ENCODE peak calls at places on chromosomes 7 and 10, in nine cellular contexts. One of them, this sample, is unnamed.

GRCh38 chr7:131131012-131131745 is 196.5 kb upstream of the MKLN1 start:
- DNase-seq in amniotic epithelial cell: no peak
- DNase-seq in tibial artery: no peak
- DNase-seq in Ammon's horn: no peak
- DNase-seq in effector memory CD4-positive, alpha-beta T cell: no peak
- DNase-seq in endodermal cell: no peak
- DNase-seq in occipital lobe: no peak
- DNase-seq in lung microvascular endothelial cell: no peak
- DNase-seq in endothelial cell: no peak
- DNase-seq in this sample: no peak

GRCh38 chr10:106910666-106911065 is 253.8 kb downstream of the SORCS1 start:
- DNase-seq in amniotic epithelial cell: no peak
- DNase-seq in tibial artery: no peak
- DNase-seq in Ammon's horn: no peak
- DNase-seq in effector memory CD4-positive, alpha-beta T cell: no peak
- DNase-seq in endodermal cell: no peak
- DNase-seq in occipital lobe: no peak
- DNase-seq in lung microvascular endothelial cell: no peak
- DNase-seq in endothelial cell: no peak
- DNase-seq in this sample: no peak

GRCh38 chr10:60048146-60048545 is 141.8 kb upstream of the CCDC6 start:
- DNase-seq in amniotic epithelial cell: peak; percentile 66
- DNase-seq in tibial artery: no peak
- DNase-seq in Ammon's horn: no peak
- DNase-seq in effector memory CD4-positive, alpha-beta T cell: no peak
- DNase-seq in endodermal cell: peak; percentile 85
- DNase-seq in occipital lobe: no peak
- DNase-seq in lung microvascular endothelial cell: peak; percentile 41
- DNase-seq in endothelial cell: peak; percentile 14
- DNase-seq in this sample: no peak

GRCh38 chr10:65861249-65861648 is 1064.6 kb upstream of the LRRTM3 start:
- DNase-seq in amniotic epithelial cell: no peak
- DNase-seq in tibial artery: no peak
- DNase-seq in Ammon's horn: no peak
- DNase-seq in effector memory CD4-positive, alpha-beta T cell: no peak
- DNase-seq in endodermal cell: peak; percentile 53
- DNase-seq in occipital lobe: no peak
- DNase-seq in lung microvascular endothelial cell: no peak
- DNase-seq in endothelial cell: no peak
- DNase-seq in this sample: no peak

GRCh38 chr10:15225511-15225910 is 57.0 kb upstream of the NMT2 start:
- DNase-seq in amniotic epithelial cell: no peak
- DNase-seq in tibial artery: no peak
- DNase-seq in Ammon's horn: no peak
- DNase-seq in effector memory CD4-positive, alpha-beta T cell: no peak
- DNase-seq in endodermal cell: no peak
- DNase-seq in occipital lobe: no peak
- DNase-seq in lung microvascular endothelial cell: no peak
- DNase-seq in endothelial cell: no peak
- DNase-seq in this sample: no peak

GRCh38 chr10:5568984-5569383 is 44.2 kb downstream of the CALML3 start:
- DNase-seq in amniotic epithelial cell: no peak
- DNase-seq in tibial artery: no peak
- DNase-seq in Ammon's horn: no peak
- DNase-seq in effector memory CD4-positive, alpha-beta T cell: no peak
- DNase-seq in endodermal cell: no peak
- DNase-seq in occipital lobe: no peak
- DNase-seq in lung microvascular endothelial cell: no peak
- DNase-seq in endothelial cell: no peak
- DNase-seq in this sample: no peak

GRCh38 chr7:157676456-157677255 is 339.9 kb downstream of the DNAJB6 start:
- DNase-seq in amniotic epithelial cell: no peak
- DNase-seq in tibial artery: peak; percentile 34
- DNase-seq in Ammon's horn: no peak
- DNase-seq in effector memory CD4-positive, alpha-beta T cell: no peak
- DNase-seq in endodermal cell: peak; percentile 33
- DNase-seq in occipital lobe: no peak
- DNase-seq in lung microvascular endothelial cell: no peak
- DNase-seq in endothelial cell: no peak
- DNase-seq in this sample: no peak

GRCh38 chr10:18886102-18886501 is 162.5 kb upstream of the MALRD1 start:
- DNase-seq in amniotic epithelial cell: peak; percentile 94
- DNase-seq in tibial artery: no peak
- DNase-seq in Ammon's horn: no peak
- DNase-seq in effector memory CD4-positive, alpha-beta T cell: no peak
- DNase-seq in endodermal cell: no peak
- DNase-seq in occipital lobe: no peak
- DNase-seq in lung microvascular endothelial cell: no peak
- DNase-seq in endothelial cell: no peak
- DNase-seq in this sample: no peak

GRCh38 chr10:61757001-61757400 is 94.3 kb downstream of the CABCOCO1 start:
- DNase-seq in amniotic epithelial cell: no peak
- DNase-seq in tibial artery: no peak
- DNase-seq in Ammon's horn: no peak
- DNase-seq in effector memory CD4-positive, alpha-beta T cell: no peak
- DNase-seq in endodermal cell: no peak
- DNase-seq in occipital lobe: no peak
- DNase-seq in lung microvascular endothelial cell: no peak
- DNase-seq in endothelial cell: no peak
- DNase-seq in this sample: no peak

GRCh38 chr7:94195201-94195600 is 191.0 kb upstream of the BET1 start:
- DNase-seq in amniotic epithelial cell: peak; percentile 50
- DNase-seq in tibial artery: no peak
- DNase-seq in Ammon's horn: no peak
- DNase-seq in effector memory CD4-positive, alpha-beta T cell: no peak
- DNase-seq in endodermal cell: no peak
- DNase-seq in occipital lobe: no peak
- DNase-seq in lung microvascular endothelial cell: no peak
- DNase-seq in endothelial cell: no peak
- DNase-seq in this sample: no peak

GRCh38 chr10:79189853-79190435 is 121.2 kb downstream of the ZMIZ1 start:
- DNase-seq in amniotic epithelial cell: peak; percentile 70
- DNase-seq in tibial artery: no peak
- DNase-seq in Ammon's horn: peak; percentile 75
- DNase-seq in effector memory CD4-positive, alpha-beta T cell: no peak
- DNase-seq in endodermal cell: no peak
- DNase-seq in occipital lobe: peak; percentile 60
- DNase-seq in lung microvascular endothelial cell: no peak
- DNase-seq in endothelial cell: no peak
- DNase-seq in this sample: no peak

GRCh38 chr10:44890721-44891550 is 20.2 kb upstream of the TMEM72 start:
- DNase-seq in amniotic epithelial cell: no peak
- DNase-seq in tibial artery: peak; percentile 54
- DNase-seq in Ammon's horn: no peak
- DNase-seq in effector memory CD4-positive, alpha-beta T cell: no peak
- DNase-seq in endodermal cell: peak; percentile 34
- DNase-seq in occipital lobe: no peak
- DNase-seq in lung microvascular endothelial cell: no peak
- DNase-seq in endothelial cell: no peak
- DNase-seq in this sample: no peak

GRCh38 chr7:35252584-35252983 is 1.3 kb downstream of the TBX20 start:
- DNase-seq in amniotic epithelial cell: peak; percentile 51
- DNase-seq in tibial artery: no peak
- DNase-seq in Ammon's horn: no peak
- DNase-seq in effector memory CD4-positive, alpha-beta T cell: no peak
- DNase-seq in endodermal cell: no peak
- DNase-seq in occipital lobe: no peak
- DNase-seq in lung microvascular endothelial cell: no peak
- DNase-seq in endothelial cell: no peak
- DNase-seq in this sample: no peak